ENCODE peak calls at places on chromosomes 12 and 14, in seven cellular contexts. T, A, N, H, V, Q and L are unnamed samples.

GRCh38 chr14:69997849-69998248 is 118.6 kb downstream of the SMOC1 start:
- DNase-seq in N (no peak), Q (no peak), H (no peak), A (no peak), V (no peak), T (peak), L (no peak)

GRCh38 chr14:64632056-64632455 is 72.2 kb upstream of the PLEKHG3 start:
- DNase-seq in A (no peak), Q (peak), H (no peak), N (no peak), V (no peak), T (no peak), L (no peak)

GRCh38 chr14:66074546-66074945 is 411.6 kb upstream of the CCDC196 start:
- DNase-seq in T (no peak), A (no peak), N (no peak), V (no peak), Q (no peak), H (no peak), L (no peak)

GRCh38 chr14:93103392-93104080 is 12.2 kb downstream of the ITPK1 start:
- DNase-seq in N (no peak), A (no peak), Q (no peak), T (no peak), H (peak), V (no peak), L (peak)

GRCh38 chr14:104552738-104553125 is 26.8 kb upstream of the C14orf180 start:
- DNase-seq in N (no peak), Q (no peak), V (no peak), H (no peak), A (no peak), T (no peak), L (no peak)

GRCh38 chr12:109047081-109047805 is 5.1 kb upstream of the USP30 start:
- DNase-seq in N (no peak), V (no peak), H (no peak), Q (no peak), T (no peak), A (no peak), L (no peak)

GRCh38 chr14:39034481-39035296 is 68.3 kb downstream of the SEC23A start:
- DNase-seq in H (no peak), N (no peak), T (peak), V (no peak), Q (peak), A (no peak), L (no peak)

GRCh38 chr12:131833896-131834641 is 5.9 kb downstream of the MMP17 start:
- DNase-seq in T (no peak), A (peak), V (no peak), H (no peak), Q (peak), N (peak), L (no peak)

GRCh38 chr12:3352230-3352629 is 138.8 kb upstream of the PRMT8 start:
- DNase-seq in H (no peak), A (no peak), T (no peak), V (no peak), N (no peak), Q (peak), L (no peak)